ENCODE peak calls at places on chromosomes 5 and 9, in ten cellular contexts. S is SK-N-SH, X is stomach, O is K562, T is upper lobe of left lung, H is H1, D is GM12878, A is transverse colon, K is sigmoid colon, B is HepG2. G is an unnamed sample.
A peak's percentile ranks its signal among the peaks of the same experiment; 100 is the strongest.

GRCh38 chr9:74577956-74578355 is 80.8 kb downstream of the RORB start:
- DNase-seq in D (no peak), T (no peak), X (no peak), O (no peak), B (peak; percentile 9), A (no peak), H (no peak), K (no peak), S (no peak), G (no peak)

GRCh38 chr9:115210699-115211098 is 92.7 kb upstream of the TNC start:
- DNase-seq in O (no peak), B (no peak), H (no peak), K (no peak), A (no peak), S (no peak), X (no peak), D (no peak), T (no peak), G (no peak)

GRCh38 chr5:84487963-84488362 is 103.3 kb upstream of the EDIL3 start:
- DNase-seq in K (no peak), H (no peak), S (no peak), B (no peak), D (no peak), A (no peak), T (no peak), O (no peak), X (no peak), G (no peak)

GRCh38 chr9:105127863-105128220 is 116.6 kb upstream of the SLC44A1 start:
- DNase-seq in T (no peak), K (no peak), O (no peak), A (no peak), B (no peak), X (no peak), S (no peak), H (no peak), D (peak; percentile 72), G (no peak)

GRCh38 chr9:127561491-127562270 is 50.4 kb upstream of the STXBP1 start:
- DNase-seq in K (peak; percentile 95), A (peak; percentile 78), X (peak; percentile 71), H (no peak), S (no peak), T (peak; percentile 87), D (no peak), O (peak; percentile 76), B (no peak), G (peak; percentile 95)

GRCh38 chr5:153372433-153373167 is 117.9 kb upstream of the GRIA1 start:
- DNase-seq in S (no peak), T (no peak), X (no peak), H (no peak), O (no peak), D (no peak), A (no peak), B (no peak), K (no peak), G (no peak)

GRCh38 chr9:93340091-93340490 is 111.4 kb upstream of the FAM120A start:
- DNase-seq in S (no peak), B (no peak), X (no peak), O (no peak), A (no peak), H (no peak), T (no peak), K (no peak), D (no peak), G (no peak)

GRCh38 chr9:70578720-70579119 is 164.3 kb upstream of the KLF9 start:
- DNase-seq in O (no peak), K (no peak), D (no peak), S (no peak), X (no peak), T (no peak), H (no peak), B (no peak), A (no peak), G (no peak)

GRCh38 chr5:179800696-179801201 is 5.9 kb downstream of the MGAT4B start:
- DNase-seq in K (peak; percentile 68), D (no peak), T (no peak), S (no peak), O (peak; percentile 48), A (no peak), B (no peak), H (no peak), X (no peak), G (peak; percentile 72)

GRCh38 chr5:179802950-179803562 is 3.6 kb downstream of the MGAT4B start:
- DNase-seq in T (no peak), B (no peak), D (no peak), X (no peak), H (peak; percentile 59), O (no peak), S (no peak), K (peak; percentile 65), A (no peak), G (no peak)

GRCh38 chr5:179802207-179802883 is 4.3 kb downstream of the MGAT4B start:
- DNase-seq in X (no peak), S (no peak), D (no peak), O (no peak), B (no peak), K (peak; percentile 77), A (no peak), T (peak; percentile 62), H (no peak), G (no peak)

GRCh38 chr5:179800071-179800695 is 6.4 kb downstream of the LTC4S start:
- DNase-seq in D (no peak), B (no peak), A (no peak), S (no peak), O (no peak), K (peak; percentile 59), H (no peak), X (no peak), T (peak; percentile 69), G (peak; percentile 77)

DNA sequence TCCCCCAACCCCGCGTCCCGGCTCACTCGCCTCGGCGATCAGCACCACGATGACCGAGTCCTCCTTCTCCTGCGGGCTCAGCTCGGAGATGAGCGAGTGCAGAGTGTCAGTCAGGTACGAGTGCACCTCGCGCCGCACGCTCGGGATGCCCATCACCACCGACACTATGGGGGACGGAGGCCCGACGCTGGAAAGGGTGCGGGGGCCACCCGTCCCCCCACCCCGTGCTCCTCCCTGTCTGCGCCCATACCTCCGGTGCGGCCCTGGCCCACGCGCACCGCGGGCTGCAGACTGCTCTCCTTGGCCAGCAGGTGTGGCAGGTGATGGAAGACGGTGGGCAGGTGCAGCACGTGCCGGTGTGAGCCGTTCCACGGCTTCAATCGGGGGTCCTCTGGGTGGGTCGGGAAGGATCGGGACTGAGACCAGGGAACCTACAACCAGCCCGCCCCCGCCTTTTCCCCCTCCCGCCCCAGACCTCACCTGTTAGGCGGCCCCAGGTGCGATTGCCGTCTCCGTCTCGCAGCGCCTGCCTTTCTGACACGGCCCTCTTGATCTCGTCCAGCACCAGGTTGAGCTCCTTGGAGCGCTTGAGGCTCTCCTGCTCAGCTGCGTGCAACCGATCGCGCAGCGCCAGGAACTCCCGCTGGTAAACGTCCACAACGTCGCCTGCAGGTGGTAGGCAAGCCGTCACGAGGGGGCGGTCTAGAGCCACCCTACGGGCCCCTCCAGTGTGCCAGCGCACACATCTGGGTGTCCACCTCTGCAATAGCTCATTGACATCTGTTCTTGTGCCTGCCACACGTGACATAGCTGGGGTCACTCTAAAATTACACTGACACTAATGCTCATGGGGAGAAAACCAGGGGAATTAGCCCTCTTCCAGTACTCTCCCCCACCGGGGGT is 5.1 kb downstream of the MGAT4B start:
- DNase-seq in X (peak; percentile 86), A (peak; percentile 88), D (no peak), S (peak; percentile 79), O (peak; percentile 50), B (peak; percentile 40), T (peak; percentile 90), H (peak; percentile 89), K (peak; percentile 91), G (peak; percentile 88)
- TF ChIP-seq POLR2AphosphoS5 in X (no peak), A (peak; percentile 7), D (no peak), S (no peak), O (no peak), B (no peak), T (no peak), H (no peak), K (peak; percentile 39), G (no peak)

GRCh38 chr5:122942164-122942914 is 94.2 kb downstream of the PPIC start:
- DNase-seq in X (no peak), B (no peak), T (no peak), O (no peak), A (no peak), K (no peak), H (no peak), S (no peak), D (no peak), G (no peak)
- TF ChIP-seq EP300 in X (no peak), B (no peak), T (no peak), O (peak; percentile 86), A (no peak), K (no peak), H (no peak), S (peak; percentile 59), D (no peak), G (no peak)

DNA sequence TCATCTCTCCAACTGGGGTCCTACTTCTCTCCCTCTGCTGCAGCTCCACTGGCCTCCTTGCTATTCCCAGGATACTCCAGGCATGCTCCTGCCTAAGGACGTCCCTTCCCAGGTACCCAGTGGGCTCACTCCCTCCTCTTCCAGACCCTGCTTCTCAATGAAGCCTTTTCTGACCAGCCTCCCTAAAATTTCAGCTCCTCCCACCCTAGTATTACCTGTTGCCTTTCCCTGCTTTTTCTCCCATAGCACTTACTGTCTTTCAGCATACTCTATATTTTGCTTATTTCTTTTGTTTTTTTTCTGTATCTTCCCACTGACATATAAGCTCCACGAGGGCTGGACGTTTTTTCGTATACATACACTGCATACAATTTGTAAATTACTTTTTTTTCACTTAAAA is 26.1 kb upstream of the FSTL4 start:
- DNase-seq in T (no peak), B (no peak), H (no peak), K (no peak), O (no peak), S (no peak), A (no peak), X (no peak), D (no peak), G (no peak)
- TF ChIP-seq POLR2AphosphoS5 in T (no peak), B (no peak), H (no peak), K (no peak), O (no peak), S (no peak), A (no peak), X (no peak), D (no peak), G (no peak)

GRCh38 chr5:134458676-134459403 is 47.2 kb upstream of the CDKN2AIPNL start:
- DNase-seq in A (no peak), O (peak; percentile 8), B (no peak), S (no peak), D (no peak), X (no peak), H (no peak), K (peak; percentile 60), T (no peak), G (peak; percentile 50)

GRCh38 chr5:134458234-134458633 is 46.6 kb upstream of the CDKN2AIPNL start:
- DNase-seq in H (no peak), S (no peak), A (no peak), K (peak; percentile 75), O (no peak), T (no peak), B (no peak), X (no peak), D (no peak), G (peak; percentile 63)

GRCh38 chr5:134456825-134457224 is 45.1 kb upstream of the CDKN2AIPNL start:
- DNase-seq in H (no peak), K (no peak), S (no peak), A (no peak), T (no peak), X (no peak), D (no peak), B (no peak), O (no peak), G (no peak)

GRCh38 chr5:134459491-134459890 is 47.8 kb upstream of the CDKN2AIPNL start:
- DNase-seq in T (no peak), X (no peak), K (peak; percentile 42), O (peak; percentile 10), H (no peak), D (no peak), A (no peak), S (no peak), B (no peak), G (peak; percentile 44)

GRCh38 chr5:134457801-134458200 is 46.1 kb upstream of the CDKN2AIPNL start:
- DNase-seq in H (no peak), T (no peak), X (no peak), D (no peak), B (no peak), O (no peak), S (no peak), A (no peak), K (peak; percentile 33), G (no peak)
- TF ChIP-seq EP300 in H (no peak), T (no peak), X (no peak), D (no peak), B (no peak), O (no peak), S (no peak), A (no peak), K (no peak), G (no peak)